ENCODE peak calls at places on chromosomes 12 and 14, in four cellular contexts. K, H, R and G are unnamed samples. For H3K4me1, the result is how much of the 10 kb centered on the place peaks cover.

GRCh38 chr12:113826805-113827204 is 139.3 kb downstream of the RBM19 start:
- DNase-seq in K (no peak), H (no peak), R (no peak), G (no peak)

GRCh38 chr12:8957561-8957960 is 8.1 kb upstream of the M6PR start:
- DNase-seq in K (no peak), H (no peak), R (no peak), G (no peak)

GRCh38 chr14:21534576-21534975 is 8.4 kb upstream of the SALL2 start:
- DNase-seq in K (no peak), H (no peak), R (no peak), G (no peak)

GRCh38 chr14:71163842-71164500 is 256.7 kb downstream of the PCNX1 start:
- DNase-seq in K (no peak), H (no peak), R (no peak), G (no peak)

GRCh38 chr14:85296466-85297210 is 233.3 kb upstream of the FLRT2 start:
- DNase-seq in K (no peak), H (no peak), R (no peak), G (no peak)

GRCh38 chr12:124277394-124278222 is 17.3 kb upstream of the RFLNA start:
- DNase-seq in K (no peak), H (no peak), R (no peak), G (peak)

GRCh38 chr12:102438047-102438822 is 42.1 kb downstream of the IGF1 start:
- DNase-seq in K (no peak), H (no peak), R (no peak), G (no peak)

GRCh38 chr12:97151481-97151880 is 244.4 kb downstream of the NEDD1 start:
- DNase-seq in K (no peak), H (no peak), R (no peak), G (no peak)

GRCh38 chr12:110563702-110564470 is 19.2 kb downstream of the PPTC7 start:
- DNase-seq in K (no peak), H (no peak), R (no peak), G (no peak)

GRCh38 chr12:3303410-3304136 is 187.4 kb upstream of the PRMT8 start:
- DNase-seq in K (no peak), H (no peak), R (no peak), G (peak)

DNA sequence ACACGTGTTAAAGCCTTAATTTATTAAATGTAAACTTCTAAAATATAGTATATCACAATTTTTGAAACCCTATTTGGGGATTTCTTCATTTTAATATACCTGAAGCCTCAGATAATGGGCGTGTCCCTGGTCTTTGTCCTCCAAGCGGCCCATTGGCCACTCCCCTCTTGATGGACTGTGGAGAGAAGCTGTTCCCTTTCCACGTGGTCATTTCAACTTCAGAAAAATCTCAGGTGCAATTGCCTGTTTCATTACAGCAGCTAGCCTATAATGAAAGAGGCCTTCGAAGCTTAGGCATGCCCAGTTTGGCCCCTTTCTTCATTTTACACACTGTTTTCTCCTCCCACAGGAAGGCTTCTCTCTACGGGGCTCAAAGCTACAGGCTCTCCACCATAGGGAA is 131.4 kb upstream of the ARHGAP5 start:
- DNase-seq in K (no peak), H (no peak), R (no peak), G (no peak)
- H3K4me1 ChIP-seq in K (under half), H (under half), R (under half), G (under half)

DNA sequence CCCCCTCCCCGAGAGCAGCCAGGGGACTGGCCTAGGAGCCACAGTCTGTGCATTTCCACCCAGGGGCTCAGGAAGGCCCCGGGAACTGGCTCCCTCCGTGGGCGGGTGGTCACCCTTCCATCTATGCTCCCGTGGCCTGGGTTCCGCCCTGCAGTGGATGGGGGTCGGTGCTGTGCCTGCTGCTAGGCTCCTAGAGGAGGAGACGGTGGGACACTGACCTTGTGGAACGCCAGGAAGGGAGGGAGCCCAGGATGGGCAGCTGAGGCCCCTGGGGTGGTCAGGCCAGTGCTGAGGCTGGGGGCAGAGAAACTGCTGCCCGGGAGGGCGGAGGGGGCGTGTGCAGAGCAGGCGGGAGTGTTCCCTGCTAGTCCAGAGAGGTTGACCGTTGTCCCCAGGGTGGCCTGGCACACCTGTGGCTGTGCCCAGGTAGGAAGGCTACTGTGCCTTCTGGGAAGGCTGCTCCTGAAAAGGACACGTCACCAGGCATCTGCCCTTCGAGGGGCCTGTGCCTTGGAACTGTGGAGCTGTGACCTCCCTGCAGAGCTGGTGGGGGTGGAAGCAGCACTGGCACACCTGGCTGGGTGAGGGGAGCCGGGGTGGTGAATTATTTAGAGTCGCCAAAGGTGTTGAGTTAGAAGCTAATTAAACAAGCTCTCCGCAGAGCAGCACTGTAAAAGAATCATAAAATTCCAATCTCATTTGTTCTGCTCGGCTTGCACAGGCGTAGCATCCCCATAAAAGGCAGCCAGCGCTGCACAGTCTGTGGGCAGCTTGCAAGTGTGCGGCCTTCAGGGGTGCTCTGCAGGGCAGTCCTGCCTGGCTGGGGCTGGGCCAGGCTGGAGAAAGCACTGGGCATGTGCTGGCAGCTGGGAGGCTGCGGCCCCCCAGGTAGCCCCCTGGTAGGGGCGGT is 145.1 kb downstream of the KIF26A start:
- DNase-seq in K (no peak), H (no peak), R (no peak), G (no peak)
- TF ChIP-seq NRF1 in K (no peak), H (no peak), R (no peak), G (no peak)

GRCh38 chr14:32470161-32470705 is 141.1 kb downstream of the AKAP6 start:
- DNase-seq in K (no peak), H (no peak), R (no peak), G (no peak)
- H3K4me1 ChIP-seq in K (under half), H (under half), R (under half), G (under half)

DNA sequence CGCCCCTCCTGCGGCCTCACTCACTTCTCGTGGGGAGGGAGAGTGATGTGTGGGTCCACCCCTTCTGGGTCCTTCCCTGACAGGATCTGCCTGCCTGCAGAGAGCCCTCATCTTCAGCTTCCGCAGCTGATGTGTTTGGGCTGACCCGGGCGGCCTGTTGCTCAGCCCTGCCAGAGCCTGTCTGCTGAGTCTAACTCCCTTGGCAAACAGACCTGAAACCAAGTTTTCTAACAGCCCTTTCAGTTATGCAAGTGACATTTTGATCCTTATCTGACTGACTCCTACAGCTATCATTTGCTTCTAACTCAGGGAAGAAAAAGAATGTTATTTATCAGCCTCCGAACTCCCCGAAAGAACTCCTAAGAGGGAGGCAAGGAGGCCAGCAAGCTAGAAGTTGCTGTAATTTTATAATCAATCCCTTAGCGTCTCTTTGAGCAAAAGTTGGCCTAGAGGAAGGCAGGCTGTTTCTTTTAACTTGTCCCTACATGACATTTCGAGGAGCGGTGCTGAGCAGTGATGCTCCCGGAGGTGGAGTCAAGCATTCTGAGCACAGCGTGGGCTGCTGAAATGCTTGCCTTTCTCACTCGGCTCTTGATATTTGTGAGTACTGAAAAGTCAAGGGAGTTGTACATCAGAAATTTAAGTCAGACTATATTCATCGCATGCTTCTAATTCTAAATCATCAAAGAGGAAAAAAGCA is 31.5 kb upstream of the CACNA2D4 start:
- DNase-seq in K (no peak), H (no peak), R (no peak), G (no peak)
- TF ChIP-seq NRF1 in K (no peak), H (no peak), R (no peak), G (no peak)

GRCh38 chr14:68475802-68476201 is 317.1 kb downstream of the ZFP36L1 start:
- DNase-seq in K (no peak), H (no peak), R (no peak), G (no peak)
- H3K4me1 ChIP-seq in K (under half), H (under half), R (under half), G (under half)

GRCh38 chr14:32597771-32598170 is 268.7 kb downstream of the AKAP6 start:
- DNase-seq in K (no peak), H (no peak), R (no peak), G (no peak)

GRCh38 chr14:32595496-32595895 is 266.4 kb downstream of the AKAP6 start:
- DNase-seq in K (no peak), H (no peak), R (no peak), G (no peak)

GRCh38 chr14:32593290-32593942 is 264.3 kb downstream of the AKAP6 start:
- DNase-seq in K (no peak), H (no peak), R (no peak), G (no peak)

GRCh38 chr14:32596390-32596789 is 267.3 kb downstream of the AKAP6 start:
- DNase-seq in K (no peak), H (no peak), R (no peak), G (no peak)

GRCh38 chr14:32594766-32595165 is 265.7 kb downstream of the AKAP6 start:
- DNase-seq in K (no peak), H (no peak), R (no peak), G (no peak)
- TF ChIP-seq NRF1 in K (no peak), H (no peak), R (no peak), G (no peak)

DNA sequence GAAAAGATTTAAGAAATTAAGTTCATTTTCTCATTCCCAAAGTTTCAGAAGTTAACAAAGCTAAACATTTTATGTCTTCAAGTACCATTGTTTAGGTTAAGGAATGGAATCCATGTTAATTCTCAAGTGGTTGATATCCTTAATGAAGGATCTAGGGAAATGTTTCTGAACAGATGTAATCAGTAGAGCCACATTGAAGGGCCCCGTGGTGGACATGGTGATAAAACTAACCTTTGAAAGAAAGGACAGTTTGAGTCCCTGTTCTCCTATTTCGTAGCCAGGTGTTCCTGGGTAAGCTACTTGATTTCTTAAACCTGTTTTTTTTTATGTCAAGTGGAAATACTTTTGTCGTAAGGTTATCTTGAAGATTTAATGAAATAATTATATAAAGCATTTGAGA is 4.6 kb downstream of the PPM1A start:
- DNase-seq in K (peak), H (no peak), R (no peak), G (no peak)
- H3K4me1 ChIP-seq in K (under half), H (under half), R (under half), G (under half)

GRCh38 chr14:101968186-101968585 is 3.8 kb downstream of the DYNC1H1 start:
- DNase-seq in K (no peak), H (no peak), R (no peak), G (no peak)

GRCh38 chr14:101964297-101965144 is at the start of gene DYNC1H1:
- DNase-seq in K (peak), H (peak), R (peak), G (peak)

GRCh38 chr14:101965145-101965531 is 765 bp downstream of the DYNC1H1 start:
- DNase-seq in K (peak), H (no peak), R (no peak), G (peak)

GRCh38 chr14:101966742-101967141 is 2.4 kb downstream of the DYNC1H1 start:
- DNase-seq in K (no peak), H (no peak), R (no peak), G (no peak)

DNA sequence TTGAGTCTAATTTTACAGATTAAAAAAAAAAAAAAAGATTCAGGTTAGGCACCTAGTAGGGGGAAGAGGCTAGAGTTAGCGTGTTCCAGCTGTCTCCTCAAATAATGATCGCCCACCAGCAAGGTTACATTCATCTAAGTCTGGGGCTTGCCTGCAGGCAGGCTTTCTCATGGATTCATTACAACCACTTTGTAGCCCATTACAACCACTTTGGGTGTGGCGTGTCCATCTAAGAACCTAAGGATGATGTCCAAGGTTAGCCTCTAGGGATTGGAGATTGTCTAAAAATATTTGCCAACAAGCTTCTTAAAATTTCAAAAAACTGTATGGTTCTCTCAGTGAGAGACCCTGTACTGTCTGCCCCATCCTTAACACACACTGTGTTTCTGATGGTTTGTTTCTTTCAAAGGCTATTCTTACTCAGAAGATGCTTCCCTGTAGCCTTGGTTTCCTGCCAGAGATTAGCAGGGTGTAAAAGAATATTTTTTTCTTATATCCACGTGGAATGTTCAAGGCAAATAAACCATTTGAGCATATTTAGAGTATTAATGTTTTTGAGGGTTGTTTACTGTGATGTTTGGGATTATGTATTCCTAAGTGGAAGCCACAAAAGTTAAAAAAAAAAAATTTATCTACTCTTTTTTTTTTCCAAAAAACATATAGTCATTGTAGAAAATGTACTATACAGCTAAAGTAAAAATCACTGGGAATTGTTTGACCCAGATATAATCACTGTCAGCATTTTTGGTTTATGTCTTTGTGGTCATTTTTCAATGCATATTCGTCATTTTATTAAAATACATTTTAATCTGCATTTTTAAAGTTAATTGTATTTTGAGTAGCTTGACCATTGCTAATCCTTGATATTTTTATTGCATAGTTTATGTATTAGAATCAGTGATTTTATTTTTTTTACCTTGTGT is 1.7 kb downstream of the DYNC1H1 start:
- DNase-seq in K (no peak), H (no peak), R (no peak), G (no peak)
- TF ChIP-seq NRF1 in K (no peak), H (no peak), R (no peak), G (no peak)

GRCh38 chr14:56115471-56115870 is 2.7 kb upstream of the PELI2 start:
- DNase-seq in K (no peak), H (no peak), R (no peak), G (no peak)
- H3K4me1 ChIP-seq in K (under half), H (under half), R (under half), G (under half)

DNA sequence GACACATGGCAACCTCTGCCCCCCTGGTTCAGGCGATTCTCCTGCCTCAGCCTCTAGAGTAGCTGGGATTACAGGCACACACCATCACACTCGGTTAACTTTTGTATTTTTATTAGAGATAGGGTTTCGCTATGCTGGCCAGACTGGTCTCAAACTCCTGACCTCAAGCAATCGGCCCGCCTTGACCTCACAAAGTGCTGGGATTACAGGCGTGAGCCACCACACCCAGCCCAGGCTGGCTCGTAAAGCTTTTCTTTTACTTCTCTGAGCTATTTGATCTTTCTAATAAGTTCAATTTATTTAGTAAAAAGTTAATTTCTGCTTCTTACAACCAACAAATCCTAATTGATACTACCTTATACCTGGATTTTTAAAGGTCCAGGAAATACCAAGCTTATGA is 127.4 kb upstream of the KRR1 start:
- DNase-seq in K (no peak), H (no peak), R (no peak), G (no peak)
- TF ChIP-seq NRF1 in K (no peak), H (no peak), R (no peak), G (no peak)